ENCODE peak calls at places on chromosome 3, in seven cellular contexts. One of them, this sample, is unnamed.

GRCh38 chr3:61627768-61628185 is 66.4 kb downstream of the PTPRG start:
- DNase-seq in activated CD4-positive, alpha-beta memory T cell treated with anti-CD3 and anti-CD28 coated beads for 36 hours: no peak
- DNase-seq in activated CD4-positive, CD25-positive, alpha-beta regulatory T cell: no peak
- DNase-seq in AG08396: peak
- DNase-seq in AG08395: peak
- DNase-seq in NCI-H2171 treated with DMSO at 0.1 percent for 48 hours: no peak
- DNase-seq in OCI-LY7: no peak
- DNase-seq in this sample: no peak

GRCh38 chr3:113269661-113270060 is 58.3 kb downstream of the BOC start:
- DNase-seq in AG08396: no peak
- DNase-seq in OCI-LY7: no peak
- DNase-seq in activated CD4-positive, CD25-positive, alpha-beta regulatory T cell: no peak
- DNase-seq in activated CD4-positive, alpha-beta memory T cell treated with anti-CD3 and anti-CD28 coated beads for 36 hours: no peak
- DNase-seq in NCI-H2171 treated with DMSO at 0.1 percent for 48 hours: peak
- DNase-seq in AG08395: no peak
- DNase-seq in this sample: no peak

GRCh38 chr3:161689699-161690098 is 193.1 kb downstream of the OTOL1 start:
- DNase-seq in NCI-H2171 treated with DMSO at 0.1 percent for 48 hours: no peak
- DNase-seq in OCI-LY7: no peak
- DNase-seq in AG08396: no peak
- DNase-seq in AG08395: no peak
- DNase-seq in activated CD4-positive, alpha-beta memory T cell treated with anti-CD3 and anti-CD28 coated beads for 36 hours: no peak
- DNase-seq in activated CD4-positive, CD25-positive, alpha-beta regulatory T cell: no peak
- DNase-seq in this sample: no peak

GRCh38 chr3:184241447-184242296 is 7.1 kb downstream of the ALG3 start:
- DNase-seq in NCI-H2171 treated with DMSO at 0.1 percent for 48 hours: peak
- DNase-seq in activated CD4-positive, alpha-beta memory T cell treated with anti-CD3 and anti-CD28 coated beads for 36 hours: peak
- DNase-seq in OCI-LY7: peak
- DNase-seq in activated CD4-positive, CD25-positive, alpha-beta regulatory T cell: no peak
- DNase-seq in AG08395: no peak
- DNase-seq in AG08396: peak
- DNase-seq in this sample: no peak

GRCh38 chr3:7707192-7707591 is 794.4 kb upstream of the LMCD1 start:
- DNase-seq in OCI-LY7: no peak
- DNase-seq in NCI-H2171 treated with DMSO at 0.1 percent for 48 hours: no peak
- DNase-seq in activated CD4-positive, CD25-positive, alpha-beta regulatory T cell: no peak
- DNase-seq in AG08395: no peak
- DNase-seq in AG08396: no peak
- DNase-seq in activated CD4-positive, alpha-beta memory T cell treated with anti-CD3 and anti-CD28 coated beads for 36 hours: no peak
- DNase-seq in this sample: no peak

GRCh38 chr3:9736831-9737230 is 5.3 kb downstream of the BRPF1 start:
- DNase-seq in activated CD4-positive, alpha-beta memory T cell treated with anti-CD3 and anti-CD28 coated beads for 36 hours: peak
- DNase-seq in NCI-H2171 treated with DMSO at 0.1 percent for 48 hours: no peak
- DNase-seq in AG08396: no peak
- DNase-seq in activated CD4-positive, CD25-positive, alpha-beta regulatory T cell: no peak
- DNase-seq in OCI-LY7: no peak
- DNase-seq in AG08395: no peak
- DNase-seq in this sample: no peak

GRCh38 chr3:53288214-53288613 is 32.4 kb upstream of the TKT start:
- DNase-seq in NCI-H2171 treated with DMSO at 0.1 percent for 48 hours: no peak
- DNase-seq in activated CD4-positive, alpha-beta memory T cell treated with anti-CD3 and anti-CD28 coated beads for 36 hours: no peak
- DNase-seq in OCI-LY7: no peak
- DNase-seq in AG08396: no peak
- DNase-seq in activated CD4-positive, CD25-positive, alpha-beta regulatory T cell: no peak
- DNase-seq in AG08395: no peak
- DNase-seq in this sample: no peak

GRCh38 chr3:177615015-177615414 is 417.7 kb upstream of the TBL1XR1 start:
- DNase-seq in AG08395: peak
- DNase-seq in NCI-H2171 treated with DMSO at 0.1 percent for 48 hours: no peak
- DNase-seq in activated CD4-positive, alpha-beta memory T cell treated with anti-CD3 and anti-CD28 coated beads for 36 hours: no peak
- DNase-seq in activated CD4-positive, CD25-positive, alpha-beta regulatory T cell: no peak
- DNase-seq in AG08396: peak
- DNase-seq in OCI-LY7: no peak
- DNase-seq in this sample: peak

GRCh38 chr3:17261627-17262369 is 377.0 kb downstream of the PLCL2 start:
- DNase-seq in activated CD4-positive, alpha-beta memory T cell treated with anti-CD3 and anti-CD28 coated beads for 36 hours: no peak
- DNase-seq in AG08395: no peak
- DNase-seq in OCI-LY7: no peak
- DNase-seq in activated CD4-positive, CD25-positive, alpha-beta regulatory T cell: no peak
- DNase-seq in NCI-H2171 treated with DMSO at 0.1 percent for 48 hours: no peak
- DNase-seq in AG08396: no peak
- DNase-seq in this sample: no peak

GRCh38 chr3:147141516-147141915 is 264.8 kb downstream of the ZIC4 start:
- DNase-seq in activated CD4-positive, CD25-positive, alpha-beta regulatory T cell: no peak
- DNase-seq in AG08396: no peak
- DNase-seq in activated CD4-positive, alpha-beta memory T cell treated with anti-CD3 and anti-CD28 coated beads for 36 hours: no peak
- DNase-seq in AG08395: no peak
- DNase-seq in NCI-H2171 treated with DMSO at 0.1 percent for 48 hours: no peak
- DNase-seq in OCI-LY7: no peak
- DNase-seq in this sample: no peak

GRCh38 chr3:149507491-149508324 is 33.2 kb downstream of the TM4SF4 start:
- DNase-seq in activated CD4-positive, alpha-beta memory T cell treated with anti-CD3 and anti-CD28 coated beads for 36 hours: peak
- DNase-seq in NCI-H2171 treated with DMSO at 0.1 percent for 48 hours: no peak
- DNase-seq in OCI-LY7: no peak
- DNase-seq in activated CD4-positive, CD25-positive, alpha-beta regulatory T cell: no peak
- DNase-seq in AG08395: peak
- DNase-seq in AG08396: no peak
- DNase-seq in this sample: peak

GRCh38 chr3:119413603-119414280 is 49.7 kb downstream of the TMEM39A start:
- DNase-seq in OCI-LY7: no peak
- DNase-seq in AG08395: no peak
- DNase-seq in AG08396: no peak
- DNase-seq in activated CD4-positive, CD25-positive, alpha-beta regulatory T cell: no peak
- DNase-seq in activated CD4-positive, alpha-beta memory T cell treated with anti-CD3 and anti-CD28 coated beads for 36 hours: no peak
- DNase-seq in NCI-H2171 treated with DMSO at 0.1 percent for 48 hours: peak
- DNase-seq in this sample: peak

GRCh38 chr3:13465236-13465958 is 14.7 kb upstream of the HDAC11 start:
- DNase-seq in NCI-H2171 treated with DMSO at 0.1 percent for 48 hours: no peak
- DNase-seq in OCI-LY7: no peak
- DNase-seq in AG08396: no peak
- DNase-seq in AG08395: no peak
- DNase-seq in activated CD4-positive, alpha-beta memory T cell treated with anti-CD3 and anti-CD28 coated beads for 36 hours: no peak
- DNase-seq in activated CD4-positive, CD25-positive, alpha-beta regulatory T cell: no peak
- DNase-seq in this sample: no peak

GRCh38 chr3:160225181-160226025 is at the start of gene C3orf80:
- DNase-seq in AG08395: peak
- DNase-seq in OCI-LY7: peak
- DNase-seq in activated CD4-positive, alpha-beta memory T cell treated with anti-CD3 and anti-CD28 coated beads for 36 hours: peak
- DNase-seq in NCI-H2171 treated with DMSO at 0.1 percent for 48 hours: peak
- DNase-seq in activated CD4-positive, CD25-positive, alpha-beta regulatory T cell: no peak
- DNase-seq in AG08396: peak
- DNase-seq in this sample: peak

GRCh38 chr3:194472290-194472920 is 14.4 kb downstream of the ATP13A3 start:
- DNase-seq in activated CD4-positive, alpha-beta memory T cell treated with anti-CD3 and anti-CD28 coated beads for 36 hours: no peak
- DNase-seq in AG08395: peak
- DNase-seq in OCI-LY7: peak
- DNase-seq in activated CD4-positive, CD25-positive, alpha-beta regulatory T cell: no peak
- DNase-seq in AG08396: peak
- DNase-seq in NCI-H2171 treated with DMSO at 0.1 percent for 48 hours: peak
- DNase-seq in this sample: peak

GRCh38 chr3:158845748-158846350 is 44.0 kb downstream of the MFSD1 start:
- DNase-seq in OCI-LY7: peak
- DNase-seq in AG08395: peak
- DNase-seq in AG08396: peak
- DNase-seq in activated CD4-positive, alpha-beta memory T cell treated with anti-CD3 and anti-CD28 coated beads for 36 hours: peak
- DNase-seq in NCI-H2171 treated with DMSO at 0.1 percent for 48 hours: peak
- DNase-seq in activated CD4-positive, CD25-positive, alpha-beta regulatory T cell: no peak
- DNase-seq in this sample: peak

GRCh38 chr3:187025656-187026320 is 95.5 kb downstream of the ST6GAL1 start:
- DNase-seq in activated CD4-positive, alpha-beta memory T cell treated with anti-CD3 and anti-CD28 coated beads for 36 hours: peak
- DNase-seq in AG08395: no peak
- DNase-seq in NCI-H2171 treated with DMSO at 0.1 percent for 48 hours: no peak
- DNase-seq in AG08396: no peak
- DNase-seq in activated CD4-positive, CD25-positive, alpha-beta regulatory T cell: peak
- DNase-seq in OCI-LY7: peak
- DNase-seq in this sample: no peak

GRCh38 chr3:100570811-100571210 is 38.6 kb upstream of the ADGRG7 start:
- DNase-seq in OCI-LY7: no peak
- DNase-seq in AG08396: no peak
- DNase-seq in activated CD4-positive, CD25-positive, alpha-beta regulatory T cell: no peak
- DNase-seq in NCI-H2171 treated with DMSO at 0.1 percent for 48 hours: no peak
- DNase-seq in AG08395: no peak
- DNase-seq in activated CD4-positive, alpha-beta memory T cell treated with anti-CD3 and anti-CD28 coated beads for 36 hours: no peak
- DNase-seq in this sample: no peak

GRCh38 chr3:191399918-191400317 is 61.0 kb upstream of the PYDC2 start:
- DNase-seq in activated CD4-positive, alpha-beta memory T cell treated with anti-CD3 and anti-CD28 coated beads for 36 hours: no peak
- DNase-seq in AG08395: no peak
- DNase-seq in AG08396: no peak
- DNase-seq in NCI-H2171 treated with DMSO at 0.1 percent for 48 hours: no peak
- DNase-seq in OCI-LY7: no peak
- DNase-seq in activated CD4-positive, CD25-positive, alpha-beta regulatory T cell: no peak
- DNase-seq in this sample: no peak

GRCh38 chr3:127744216-127744815 is 71.6 kb downstream of the ABTB1 start:
- DNase-seq in OCI-LY7: no peak
- DNase-seq in AG08396: no peak
- DNase-seq in activated CD4-positive, alpha-beta memory T cell treated with anti-CD3 and anti-CD28 coated beads for 36 hours: no peak
- DNase-seq in NCI-H2171 treated with DMSO at 0.1 percent for 48 hours: no peak
- DNase-seq in activated CD4-positive, CD25-positive, alpha-beta regulatory T cell: no peak
- DNase-seq in AG08395: no peak
- DNase-seq in this sample: no peak

GRCh38 chr3:134328147-134328591 is 46.1 kb downstream of the AMOTL2 start:
- DNase-seq in activated CD4-positive, alpha-beta memory T cell treated with anti-CD3 and anti-CD28 coated beads for 36 hours: no peak
- DNase-seq in NCI-H2171 treated with DMSO at 0.1 percent for 48 hours: no peak
- DNase-seq in AG08396: peak
- DNase-seq in activated CD4-positive, CD25-positive, alpha-beta regulatory T cell: no peak
- DNase-seq in AG08395: peak
- DNase-seq in OCI-LY7: no peak
- DNase-seq in this sample: no peak

GRCh38 chr3:158559504-158559903 is 11.5 kb upstream of the MLF1 start:
- DNase-seq in AG08396: no peak
- DNase-seq in NCI-H2171 treated with DMSO at 0.1 percent for 48 hours: no peak
- DNase-seq in OCI-LY7: no peak
- DNase-seq in activated CD4-positive, alpha-beta memory T cell treated with anti-CD3 and anti-CD28 coated beads for 36 hours: no peak
- DNase-seq in AG08395: no peak
- DNase-seq in activated CD4-positive, CD25-positive, alpha-beta regulatory T cell: no peak
- DNase-seq in this sample: no peak

GRCh38 chr3:3053974-3054373 is 56.2 kb downstream of the IL5RA start:
- DNase-seq in activated CD4-positive, alpha-beta memory T cell treated with anti-CD3 and anti-CD28 coated beads for 36 hours: no peak
- DNase-seq in NCI-H2171 treated with DMSO at 0.1 percent for 48 hours: no peak
- DNase-seq in AG08396: no peak
- DNase-seq in activated CD4-positive, CD25-positive, alpha-beta regulatory T cell: no peak
- DNase-seq in OCI-LY7: no peak
- DNase-seq in AG08395: no peak
- DNase-seq in this sample: peak

GRCh38 chr3:195263925-195264575 is 6.9 kb downstream of the XXYLT1 start:
- DNase-seq in AG08395: no peak
- DNase-seq in OCI-LY7: no peak
- DNase-seq in activated CD4-positive, alpha-beta memory T cell treated with anti-CD3 and anti-CD28 coated beads for 36 hours: no peak
- DNase-seq in NCI-H2171 treated with DMSO at 0.1 percent for 48 hours: no peak
- DNase-seq in AG08396: no peak
- DNase-seq in activated CD4-positive, CD25-positive, alpha-beta regulatory T cell: no peak
- DNase-seq in this sample: no peak

GRCh38 chr3:114453296-114453888 is 159.6 kb downstream of the TIGIT start:
- DNase-seq in OCI-LY7: no peak
- DNase-seq in AG08396: no peak
- DNase-seq in activated CD4-positive, CD25-positive, alpha-beta regulatory T cell: no peak
- DNase-seq in AG08395: no peak
- DNase-seq in NCI-H2171 treated with DMSO at 0.1 percent for 48 hours: peak
- DNase-seq in activated CD4-positive, alpha-beta memory T cell treated with anti-CD3 and anti-CD28 coated beads for 36 hours: no peak
- DNase-seq in this sample: no peak

GRCh38 chr3:72698154-72698917 is 149.9 kb downstream of the SHQ1 start:
- DNase-seq in AG08396: no peak
- DNase-seq in activated CD4-positive, CD25-positive, alpha-beta regulatory T cell: no peak
- DNase-seq in AG08395: no peak
- DNase-seq in NCI-H2171 treated with DMSO at 0.1 percent for 48 hours: no peak
- DNase-seq in activated CD4-positive, alpha-beta memory T cell treated with anti-CD3 and anti-CD28 coated beads for 36 hours: no peak
- DNase-seq in OCI-LY7: no peak
- DNase-seq in this sample: no peak

GRCh38 chr3:34015204-34016142 is 217.0 kb downstream of the PDCD6IP start:
- DNase-seq in NCI-H2171 treated with DMSO at 0.1 percent for 48 hours: no peak
- DNase-seq in activated CD4-positive, CD25-positive, alpha-beta regulatory T cell: no peak
- DNase-seq in activated CD4-positive, alpha-beta memory T cell treated with anti-CD3 and anti-CD28 coated beads for 36 hours: no peak
- DNase-seq in AG08396: no peak
- DNase-seq in OCI-LY7: peak
- DNase-seq in AG08395: no peak
- DNase-seq in this sample: no peak

GRCh38 chr3:33706056-33706455 is 12.0 kb downstream of the CLASP2 start:
- DNase-seq in activated CD4-positive, CD25-positive, alpha-beta regulatory T cell: no peak
- DNase-seq in activated CD4-positive, alpha-beta memory T cell treated with anti-CD3 and anti-CD28 coated beads for 36 hours: no peak
- DNase-seq in NCI-H2171 treated with DMSO at 0.1 percent for 48 hours: no peak
- DNase-seq in AG08395: no peak
- DNase-seq in AG08396: no peak
- DNase-seq in OCI-LY7: no peak
- DNase-seq in this sample: no peak

GRCh38 chr3:105526349-105527111 is 159.8 kb downstream of the ALCAM start:
- DNase-seq in OCI-LY7: no peak
- DNase-seq in activated CD4-positive, CD25-positive, alpha-beta regulatory T cell: no peak
- DNase-seq in activated CD4-positive, alpha-beta memory T cell treated with anti-CD3 and anti-CD28 coated beads for 36 hours: no peak
- DNase-seq in AG08395: no peak
- DNase-seq in NCI-H2171 treated with DMSO at 0.1 percent for 48 hours: peak
- DNase-seq in AG08396: no peak
- DNase-seq in this sample: no peak